ENCODE peak calls at places on chromosomes 12 and 14, in seven cellular contexts. G is body of pancreas; N is cardiac muscle cell; V is mesendoderm; C is AG04450; M is naive thymus-derived CD4-positive, alpha-beta T cell; Z is HCT116. B is an unnamed sample.
A peak's percentile ranks its signal among the peaks of the same experiment; 100 is the strongest.

GRCh38 chr12:79885956-79886490 is 48.9 kb downstream of the PPP1R12A start:
- DNase-seq in G (no peak), N (no peak), V (no peak), C (no peak), M (no peak), Z (no peak), B (no peak)

GRCh38 chr14:92460916-92461579 is 52.5 kb upstream of the RIN3 start:
- DNase-seq in G (no peak), N (peak; percentile 65), V (no peak), C (no peak), M (peak; percentile 12), Z (no peak), B (no peak)

GRCh38 chr14:103401223-103402214 is 16.3 kb downstream of the MARK3 start:
- DNase-seq in G (no peak), N (peak; percentile 73), V (peak; percentile 64), C (peak; percentile 39), M (no peak), Z (no peak), B (no peak)

GRCh38 chr14:31420013-31420318 is 384 bp downstream of the HEATR5A start:
- DNase-seq in G (peak; percentile 83), N (no peak), V (no peak), C (no peak), M (peak; percentile 44), Z (no peak), B (no peak)

GRCh38 chr14:58572092-58572853 is 65.5 kb upstream of the DACT1 start:
- DNase-seq in G (no peak), N (peak; percentile 35), V (peak; percentile 24), C (peak; percentile 47), M (peak; percentile 41), Z (no peak), B (peak; percentile 55)

GRCh38 chr12:89988156-89988555 is 279.5 kb upstream of the ATP2B1 start:
- DNase-seq in G (no peak), N (no peak), V (no peak), C (no peak), M (no peak), Z (no peak), B (no peak)

GRCh38 chr12:91126516-91126915 is 15.2 kb upstream of the LUM start:
- DNase-seq in G (no peak), N (no peak), V (no peak), C (no peak), M (no peak), Z (no peak), B (no peak)

GRCh38 chr14:80844872-80845271 is 96.7 kb downstream of the CEP128 start:
- DNase-seq in G (no peak), N (no peak), V (no peak), C (no peak), M (no peak), Z (no peak), B (no peak)

GRCh38 chr14:59305231-59305630 is 116.8 kb downstream of the DAAM1 start:
- DNase-seq in G (no peak), N (no peak), V (no peak), C (no peak), M (no peak), Z (no peak), B (no peak)

GRCh38 chr12:9227953-9228352 is 19.8 kb upstream of the PZP start:
- DNase-seq in G (no peak), N (no peak), V (no peak), C (no peak), M (no peak), Z (no peak), B (no peak)

GRCh38 chr14:99740411-99740810 is 52.8 kb upstream of the EML1 start:
- DNase-seq in G (no peak), N (no peak), V (no peak), C (no peak), M (no peak), Z (no peak), B (no peak)

GRCh38 chr14:27370775-27371174 is 772.9 kb upstream of the NOVA1 start:
- DNase-seq in G (no peak), N (no peak), V (no peak), C (no peak), M (no peak), Z (no peak), B (no peak)

GRCh38 chr12:110046451-110047187 is 1.7 kb downstream of the C12orf76 start:
- DNase-seq in G (no peak), N (peak; percentile 38), V (no peak), C (no peak), M (no peak), Z (no peak), B (no peak)

GRCh38 chr12:80849367-80849766 is 88.4 kb downstream of the LIN7A start:
- DNase-seq in G (no peak), N (no peak), V (peak; percentile 51), C (no peak), M (no peak), Z (no peak), B (no peak)

GRCh38 chr12:27705263-27705662 is 5.4 kb upstream of the MRPS35 start:
- DNase-seq in G (no peak), N (no peak), V (peak; percentile 67), C (no peak), M (no peak), Z (no peak), B (no peak)

GRCh38 chr12:113831486-113831885 is 134.6 kb downstream of the RBM19 start:
- DNase-seq in G (no peak), N (no peak), V (no peak), C (no peak), M (no peak), Z (no peak), B (no peak)

GRCh38 chr12:122870163-122870842 is 25.6 kb downstream of the VPS37B start:
- DNase-seq in G (no peak), N (no peak), V (no peak), C (no peak), M (no peak), Z (no peak), B (no peak)

GRCh38 chr12:131271724-131272123 is 318.0 kb downstream of the ADGRD1 start:
- DNase-seq in G (no peak), N (no peak), V (no peak), C (no peak), M (no peak), Z (no peak), B (no peak)

GRCh38 chr14:94970937-94971730 is 186.2 kb downstream of the DICER1 start:
- DNase-seq in G (no peak), N (peak; percentile 50), V (no peak), C (no peak), M (no peak), Z (no peak), B (no peak)

GRCh38 chr12:64781374-64782029 is 22.3 kb upstream of the GNS start:
- DNase-seq in G (peak; percentile 77), N (no peak), V (peak; percentile 32), C (no peak), M (no peak), Z (no peak), B (no peak)

GRCh38 chr12:64782181-64782580 is 23.0 kb upstream of the GNS start:
- DNase-seq in G (no peak), N (no peak), V (no peak), C (no peak), M (no peak), Z (no peak), B (no peak)

GRCh38 chr12:64779349-64779974 is 20.3 kb upstream of the GNS start:
- DNase-seq in G (peak; percentile 26), N (no peak), V (no peak), C (no peak), M (no peak), Z (no peak), B (no peak)

GRCh38 chr12:64780531-64781373 is 21.5 kb upstream of the GNS start:
- DNase-seq in G (peak; percentile 91), N (no peak), V (peak; percentile 40), C (no peak), M (peak; percentile 37), Z (no peak), B (no peak)

DNA sequence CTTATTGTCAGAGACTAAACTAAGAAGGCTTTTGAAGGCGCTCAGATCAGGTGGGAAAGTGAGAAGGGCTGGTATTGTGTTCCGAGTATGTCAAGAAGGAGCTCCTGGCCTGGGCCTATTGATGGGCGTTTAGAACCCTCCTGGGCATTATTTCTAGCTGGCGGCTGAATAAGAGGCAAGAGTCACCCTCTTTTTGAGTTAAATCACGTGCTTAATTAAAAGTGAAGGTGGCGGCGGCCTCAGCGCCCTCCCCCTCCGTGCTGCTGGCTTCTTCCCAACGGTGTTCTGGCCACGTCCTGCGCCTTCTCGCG is 21.0 kb upstream of the GNS start:
- DNase-seq in G (no peak), N (no peak), V (no peak), C (no peak), M (no peak), Z (no peak), B (no peak)
- H3K27me3 ChIP-seq in G (no peaks in the 10 kb centered on the region), N (peaks cover 90% of the 10 kb centered on the region), V (peaks cover 20% of the 10 kb centered on the region), C (peaks cover 48% of the 10 kb centered on the region), M (peaks cover 24% of the 10 kb centered on the region), Z (no peaks in the 10 kb centered on the region), B (peaks cover 33% of the 10 kb centered on the region)

DNA sequence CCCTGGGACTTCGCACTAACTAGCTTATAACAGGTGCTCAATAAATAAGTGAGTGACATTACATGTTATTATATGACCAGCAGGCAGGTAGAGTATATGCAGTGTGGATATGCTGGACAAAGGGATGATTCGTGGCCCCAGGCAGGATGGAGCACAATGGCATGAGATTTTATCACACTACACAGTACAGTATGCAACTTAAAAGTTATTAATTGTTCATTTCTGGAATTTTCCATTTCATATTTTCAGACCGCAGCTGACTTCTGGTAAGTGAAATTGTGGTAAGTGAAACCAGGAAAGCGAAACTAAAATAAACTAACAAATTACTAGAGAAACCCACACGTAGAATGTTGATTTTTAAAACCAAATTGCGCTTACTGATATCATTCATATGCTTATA is 3.3 kb downstream of the PARP11 start:
- DNase-seq in G (no peak), N (no peak), V (no peak), C (no peak), M (no peak), Z (no peak), B (no peak)
- H3K4me3 ChIP-seq in G (no peak overlapping the region), N (no peak overlapping the region), V (no peak overlapping the region), C (no peak overlapping the region), M (peak overlapping the region; percentile 93), Z (no peak overlapping the region), B (no peak overlapping the region)

GRCh38 chr12:57761391-57761998 is 5.4 kb downstream of the CYP27B1 start:
- DNase-seq in G (no peak), N (no peak), V (no peak), C (no peak), M (no peak), Z (no peak), B (no peak)
- H3K27me3 ChIP-seq in G (no peaks in the 10 kb centered on the region), N (peaks cover 65% of the 10 kb centered on the region), V (peaks cover 20% of the 10 kb centered on the region), C (peaks cover 39% of the 10 kb centered on the region), M (peaks cover 11% of the 10 kb centered on the region), Z (no peaks in the 10 kb centered on the region), B (peaks cover 29% of the 10 kb centered on the region)

GRCh38 chr12:76028649-76029277 is 2.8 kb downstream of the PHLDA1 start:
- DNase-seq in G (no peak), N (peak; percentile 38), V (no peak), C (no peak), M (no peak), Z (no peak), B (no peak)
- H3K4me3 ChIP-seq in G (no peak overlapping the region), N (peak overlapping the region; percentile 82), V (peak overlapping the region; percentile 23), C (peak overlapping the region; percentile 98), M (no peak overlapping the region), Z (peak overlapping the region; percentile 75), B (peak overlapping the region; percentile 99)